ENCODE peak calls at places on chromosomes 11 and 22, in seven cellular contexts. V, E, N, F, U, J and H are unnamed samples.
A peak's percentile ranks its signal among the peaks of the same experiment; 100 is the strongest.

GRCh38 chr11:46616551-46617450 is at the start of gene HARBI1:
- DNase-seq in V (peak; percentile 71), E (peak; percentile 68), N (peak; percentile 98), F (peak; percentile 95), U (peak; percentile 96), J (peak; percentile 92), H (peak; percentile 91)

GRCh38 chr11:71384561-71384960 is 63.6 kb downstream of the DHCR7 start:
- DNase-seq in V (no peak), E (no peak), N (no peak), F (no peak), U (no peak), J (no peak), H (no peak)

GRCh38 chr11:103619480-103619879 is 417.0 kb upstream of the DDI1 start:
- DNase-seq in V (no peak), E (no peak), N (no peak), F (no peak), U (peak; percentile 11), J (no peak), H (no peak)

GRCh38 chr22:22576244-22576988 is 17.4 kb upstream of the PRAME start:
- DNase-seq in V (no peak), E (peak; percentile 47), N (peak; percentile 72), F (peak; percentile 56), U (peak; percentile 76), J (peak; percentile 3), H (peak; percentile 79)

GRCh38 chr22:46017166-46017565 is 40.2 kb upstream of the WNT7B start:
- DNase-seq in V (no peak), E (no peak), N (no peak), F (no peak), U (no peak), J (no peak), H (no peak)

GRCh38 chr11:93080146-93080759 is 110.8 kb downstream of the MTNR1B start:
- DNase-seq in V (no peak), E (no peak), N (no peak), F (no peak), U (no peak), J (no peak), H (no peak)

GRCh38 chr11:62025429-62026105 is 58.1 kb upstream of the FTH1 start:
- DNase-seq in V (peak; percentile 82), E (peak; percentile 92), N (peak; percentile 86), F (peak; percentile 60), U (peak; percentile 87), J (peak; percentile 56), H (no peak)

GRCh38 chr22:27348634-27349033 is 452.9 kb downstream of the MN1 start:
- DNase-seq in V (peak; percentile 34), E (no peak), N (no peak), F (no peak), U (no peak), J (no peak), H (no peak)

GRCh38 chr11:116842117-116842516 is 4.7 kb upstream of the APOA1 start:
- DNase-seq in V (no peak), E (no peak), N (no peak), F (no peak), U (no peak), J (no peak), H (no peak)

GRCh38 chr11:61742391-61742790 is 10.0 kb upstream of the MYRF start:
- DNase-seq in V (no peak), E (no peak), N (no peak), F (no peak), U (no peak), J (no peak), H (no peak)

GRCh38 chr22:49724893-49725489 is 102.7 kb downstream of the BRD1 start:
- DNase-seq in V (peak; percentile 15), E (peak; percentile 40), N (peak; percentile 87), F (peak; percentile 84), U (peak; percentile 74), J (peak; percentile 68), H (peak; percentile 83)

GRCh38 chr11:112588252-112588668 is 327.6 kb upstream of the PLET1 start:
- DNase-seq in V (peak; percentile 67), E (peak; percentile 76), N (peak; percentile 71), F (peak; percentile 29), U (peak; percentile 92), J (peak; percentile 5), H (peak; percentile 67)

GRCh38 chr11:133948711-133949110 is 8.1 kb downstream of the IGSF9B start:
- DNase-seq in V (no peak), E (no peak), N (no peak), F (no peak), U (no peak), J (no peak), H (no peak)

GRCh38 chr11:12164061-12165014 is 53.9 kb downstream of the MICAL2 start:
- DNase-seq in V (peak; percentile 54), E (no peak), N (no peak), F (no peak), U (peak; percentile 48), J (no peak), H (no peak)

GRCh38 chr11:69002743-69003231 is 10.3 kb downstream of the MRGPRF start:
- DNase-seq in V (no peak), E (no peak), N (peak; percentile 58), F (no peak), U (peak; percentile 3), J (no peak), H (peak; percentile 17)

GRCh38 chr11:19288256-19288655 is 47.5 kb upstream of the E2F8 start:
- DNase-seq in V (no peak), E (no peak), N (no peak), F (no peak), U (no peak), J (no peak), H (no peak)

GRCh38 chr22:39151329-39151975 is 1.0 kb downstream of the CBX7 start:
- DNase-seq in V (no peak), E (no peak), N (peak; percentile 69), F (no peak), U (peak; percentile 49), J (no peak), H (peak; percentile 28)

GRCh38 chr11:60970890-60971289 is 590 bp upstream of the CD6 start:
- DNase-seq in V (no peak), E (no peak), N (no peak), F (no peak), U (no peak), J (no peak), H (no peak)

GRCh38 chr11:67062526-67063373 is 6.1 kb downstream of the RHOD start:
- DNase-seq in V (no peak), E (no peak), N (no peak), F (no peak), U (peak; percentile 50), J (no peak), H (no peak)

GRCh38 chr11:30147293-30147692 is 83.5 kb upstream of the FSHB start:
- DNase-seq in V (no peak), E (no peak), N (no peak), F (no peak), U (no peak), J (no peak), H (no peak)

GRCh38 chr11:95725169-95725568 is 64.4 kb downstream of the FAM76B start:
- DNase-seq in V (no peak), E (no peak), N (no peak), F (no peak), U (no peak), J (no peak), H (no peak)

GRCh38 chr11:32210601-32211000 is 119.7 kb downstream of the RCN1 start:
- DNase-seq in V (peak; percentile 8), E (no peak), N (no peak), F (no peak), U (no peak), J (no peak), H (no peak)

GRCh38 chr11:46520971-46521745 is 72.7 kb downstream of the AMBRA1 start:
- DNase-seq in V (peak; percentile 22), E (no peak), N (no peak), F (no peak), U (no peak), J (no peak), H (no peak)

GRCh38 chr11:74169736-74170458 is 905 bp downstream of the C2CD3 start:
- DNase-seq in V (no peak), E (no peak), N (no peak), F (no peak), U (no peak), J (no peak), H (no peak)

GRCh38 chr11:68266936-68267880 is 4.6 kb downstream of the C11orf24 start:
- DNase-seq in V (no peak), E (no peak), N (no peak), F (no peak), U (no peak), J (no peak), H (peak; percentile 7)

GRCh38 chr11:97140885-97141494 is 751.2 kb downstream of the JRKL start:
- DNase-seq in V (no peak), E (peak; percentile 32), N (no peak), F (no peak), U (peak; percentile 22), J (no peak), H (no peak)

GRCh38 chr11:1014276-1014675 is 22.2 kb downstream of the MUC6 start:
- DNase-seq in V (no peak), E (no peak), N (no peak), F (no peak), U (no peak), J (no peak), H (no peak)